ENCODE peak calls at places on chromosomes 5 and 9, in four cellular contexts. I is activated CD4-positive, alpha-beta memory T cell treated with anti-CD3 and anti-CD28 coated beads, Interleukin-2, amount 10 ng/mL, durations not matched to agents 7 days and 5 days; Z is mesothelial cell of epicardium; X is GM18507. A is an unnamed sample.

GRCh38 chr9:114947058-114947457 is 16.7 kb upstream of the TNFSF8 start:
- DNase-seq in I (no peak), Z (no peak), X (no peak), A (no peak)

GRCh38 chr9:124621371-124622328 is 114.5 kb upstream of the NR5A1 start:
- DNase-seq in I (no peak), Z (no peak), X (no peak), A (no peak)

GRCh38 chr5:112551437-112552018 is 132.5 kb upstream of the EPB41L4A start:
- DNase-seq in I (peak), Z (no peak), X (peak), A (no peak)

GRCh38 chr5:133265720-133266575 is 214.1 kb downstream of the HSPA4 start:
- DNase-seq in I (no peak), Z (no peak), X (no peak), A (no peak)

GRCh38 chr5:169006878-169007790 is 293.8 kb downstream of the SLIT3 start:
- DNase-seq in I (no peak), Z (no peak), X (no peak), A (no peak)

GRCh38 chr9:37200572-37201005 is 80.2 kb downstream of the ZCCHC7 start:
- DNase-seq in I (no peak), Z (no peak), X (no peak), A (no peak)

GRCh38 chr9:16509946-16510504 is 360.4 kb downstream of the BNC2 start:
- DNase-seq in I (no peak), Z (no peak), X (no peak), A (no peak)

GRCh38 chr9:108273988-108274387 is 581.8 kb downstream of the ACTL7B start:
- DNase-seq in I (no peak), Z (no peak), X (no peak), A (no peak)

GRCh38 chr5:62708481-62709325 is 130.1 kb downstream of the LRRC70 start:
- DNase-seq in I (no peak), Z (no peak), X (no peak), A (no peak)

GRCh38 chr5:28226407-28226806 is 1188.0 kb upstream of the CDH9 start:
- DNase-seq in I (no peak), Z (no peak), X (no peak), A (no peak)

GRCh38 chr9:105333076-105333475 is 88.6 kb downstream of the SLC44A1 start:
- DNase-seq in I (no peak), Z (no peak), X (no peak), A (no peak)

GRCh38 chr5:652023-652515 is 39.9 kb downstream of the CEP72 start:
- DNase-seq in I (no peak), Z (no peak), X (no peak), A (no peak)

GRCh38 chr5:55603947-55604346 is 69.2 kb upstream of the PLPP1 start:
- DNase-seq in I (no peak), Z (no peak), X (no peak), A (no peak)

GRCh38 chr9:134752476-134752875 is 110.9 kb downstream of the COL5A1 start:
- DNase-seq in I (no peak), Z (no peak), X (no peak), A (no peak)

GRCh38 chr5:153159611-153160010 is 330.9 kb upstream of the GRIA1 start:
- DNase-seq in I (no peak), Z (no peak), X (no peak), A (no peak)

GRCh38 chr9:2241461-2241874 is 226.3 kb downstream of the SMARCA2 start:
- DNase-seq in I (no peak), Z (peak), X (no peak), A (peak)

GRCh38 chr9:120640380-120640779 is 60.4 kb upstream of the CDK5RAP2 start:
- DNase-seq in I (no peak), Z (no peak), X (no peak), A (no peak)

GRCh38 chr5:125719681-125720676 is 703.2 kb upstream of the GRAMD2B start:
- DNase-seq in I (no peak), Z (no peak), X (no peak), A (no peak)

GRCh38 chr5:171477101-171477500 is 57.7 kb downstream of the FGF18 start:
- DNase-seq in I (no peak), Z (no peak), X (no peak), A (no peak)

GRCh38 chr9:92077868-92078267 is 37.3 kb downstream of the SPTLC1 start:
- DNase-seq in I (no peak), Z (no peak), X (no peak), A (no peak)

GRCh38 chr5:3858524-3858923 is 262.9 kb downstream of the IRX1 start:
- DNase-seq in I (no peak), Z (no peak), X (no peak), A (no peak)

GRCh38 chr9:11148189-11148588 is 535.4 kb upstream of the PTPRD start:
- DNase-seq in I (no peak), Z (no peak), X (no peak), A (no peak)

GRCh38 chr9:95023217-95024003 is 294.1 kb downstream of the FANCC start:
- DNase-seq in I (no peak), Z (no peak), X (no peak), A (no peak)

GRCh38 chr5:431001-431710 is 11.8 kb upstream of the EXOC3 start:
- DNase-seq in I (peak), Z (peak), X (peak), A (no peak)

A was measured in nucleus accumbens.